ENCODE peak calls at places on chromosomes 7 and 10, in six cellular contexts. N is H1, Q is mesenchymal stem cell, X is IMR-90, T is neuronal stem cell, K is mesendoderm. R is an unnamed sample.

GRCh38 chr7:15007507-15007906 is 105.0 kb upstream of the DGKB start:
- DNase-seq in N (peak; percentile 2), Q (no peak), X (no peak), T (no peak), K (peak; percentile 79), R (peak; percentile 68)

GRCh38 chr10:60849217-60849616 is 70.9 kb downstream of the CDK1 start:
- DNase-seq in N (no peak), Q (peak; percentile 9), X (no peak), T (no peak), K (no peak), R (no peak)

GRCh38 chr10:129096340-129096984 is 370.6 kb upstream of the MGMT start:
- DNase-seq in N (no peak), Q (peak; percentile 63), X (peak; percentile 80), T (no peak), K (no peak), R (no peak)

GRCh38 chr10:106573106-106573505 is 591.4 kb downstream of the SORCS1 start:
- DNase-seq in N (no peak), Q (no peak), X (peak; percentile 69), T (no peak), K (peak; percentile 39), R (no peak)

GRCh38 chr10:63976538-63976937 is 455.3 kb downstream of the REEP3 start:
- DNase-seq in N (no peak), Q (peak; percentile 9), X (peak; percentile 6), T (peak; percentile 29), K (peak; percentile 75), R (peak; percentile 71)

GRCh38 chr10:1377231-1377630 is 321.0 kb downstream of the WDR37 start:
- DNase-seq in N (no peak), Q (no peak), X (no peak), T (no peak), K (no peak), R (no peak)

GRCh38 chr10:6912424-6912823 is 332.3 kb upstream of the PRKCQ start:
- DNase-seq in N (no peak), Q (peak; percentile 54), X (peak; percentile 15), T (no peak), K (no peak), R (no peak)

GRCh38 chr10:102669206-102670064 is 25.2 kb downstream of the TRIM8 start:
- DNase-seq in N (no peak), Q (peak; percentile 72), X (peak; percentile 43), T (no peak), K (peak; percentile 47), R (peak; percentile 60)

GRCh38 chr7:127955051-127955531 is 76.1 kb downstream of the LRRC4 start:
- DNase-seq in N (no peak), Q (no peak), X (no peak), T (no peak), K (no peak), R (no peak)

GRCh38 chr7:112131016-112131415 is 75.2 kb downstream of the DOCK4 start:
- DNase-seq in N (no peak), Q (no peak), X (no peak), T (no peak), K (no peak), R (no peak)

GRCh38 chr7:154791611-154792010 is 211.3 kb downstream of the PAXIP1 start:
- DNase-seq in N (no peak), Q (no peak), X (no peak), T (no peak), K (no peak), R (no peak)

GRCh38 chr7:43113622-43114450 is 1.4 kb downstream of the HECW1 start:
- DNase-seq in N (no peak), Q (peak; percentile 16), X (no peak), T (no peak), K (no peak), R (no peak)

GRCh38 chr10:84114088-84114667 is 25.1 kb upstream of the GHITM start:
- DNase-seq in N (no peak), Q (no peak), X (no peak), T (no peak), K (peak; percentile 49), R (no peak)

GRCh38 chr10:98534046-98534445 is 87.3 kb upstream of the HPS1 start:
- DNase-seq in N (no peak), Q (no peak), X (no peak), T (no peak), K (no peak), R (no peak)

GRCh38 chr10:109665321-109665720 is 258.0 kb downstream of the XPNPEP1 start:
- DNase-seq in N (no peak), Q (no peak), X (no peak), T (no peak), K (no peak), R (no peak)

GRCh38 chr10:109664554-109664953 is 258.8 kb downstream of the XPNPEP1 start:
- DNase-seq in N (no peak), Q (no peak), X (no peak), T (no peak), K (no peak), R (no peak)

GRCh38 chr10:109668137-109668536 is 255.2 kb downstream of the XPNPEP1 start:
- DNase-seq in N (no peak), Q (no peak), X (no peak), T (no peak), K (no peak), R (no peak)

GRCh38 chr10:109663122-109663521 is 260.2 kb downstream of the XPNPEP1 start:
- DNase-seq in N (no peak), Q (no peak), X (no peak), T (no peak), K (no peak), R (no peak)

GRCh38 chr10:109668703-109669102 is 254.6 kb downstream of the XPNPEP1 start:
- DNase-seq in N (no peak), Q (no peak), X (no peak), T (no peak), K (no peak), R (no peak)
- H3K4ac ChIP-seq in N (no peak overlapping the region), Q (no peak overlapping the region), X (no peak overlapping the region), T (no peak overlapping the region), K (no peak overlapping the region), R (no peak overlapping the region)

DNA sequence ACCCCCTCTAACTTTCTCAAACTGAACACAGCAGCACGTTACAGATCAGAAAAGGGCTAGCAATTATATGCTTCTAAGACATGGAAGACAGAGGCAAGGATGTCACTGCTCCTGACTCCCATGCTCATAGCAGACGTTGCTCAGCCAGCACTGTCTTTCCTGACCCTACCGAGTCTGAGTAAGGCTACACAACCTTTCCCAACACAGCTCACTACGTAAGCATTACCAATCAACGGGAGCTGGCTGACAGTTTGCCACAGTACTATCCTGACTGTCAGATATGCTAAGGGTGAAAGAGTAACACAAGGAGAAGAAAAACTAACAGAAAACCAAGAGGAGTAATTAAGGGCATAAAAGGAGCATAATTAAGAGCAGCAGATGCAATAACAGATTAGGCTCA is 171.2 kb downstream of the CHCHD3 start:
- DNase-seq in N (no peak), Q (no peak), X (no peak), T (no peak), K (no peak), R (no peak)
- H3K4ac ChIP-seq in N (no peak overlapping the region), Q (no peak overlapping the region), X (no peak overlapping the region), T (no peak overlapping the region), K (no peak overlapping the region), R (no peak overlapping the region)

DNA sequence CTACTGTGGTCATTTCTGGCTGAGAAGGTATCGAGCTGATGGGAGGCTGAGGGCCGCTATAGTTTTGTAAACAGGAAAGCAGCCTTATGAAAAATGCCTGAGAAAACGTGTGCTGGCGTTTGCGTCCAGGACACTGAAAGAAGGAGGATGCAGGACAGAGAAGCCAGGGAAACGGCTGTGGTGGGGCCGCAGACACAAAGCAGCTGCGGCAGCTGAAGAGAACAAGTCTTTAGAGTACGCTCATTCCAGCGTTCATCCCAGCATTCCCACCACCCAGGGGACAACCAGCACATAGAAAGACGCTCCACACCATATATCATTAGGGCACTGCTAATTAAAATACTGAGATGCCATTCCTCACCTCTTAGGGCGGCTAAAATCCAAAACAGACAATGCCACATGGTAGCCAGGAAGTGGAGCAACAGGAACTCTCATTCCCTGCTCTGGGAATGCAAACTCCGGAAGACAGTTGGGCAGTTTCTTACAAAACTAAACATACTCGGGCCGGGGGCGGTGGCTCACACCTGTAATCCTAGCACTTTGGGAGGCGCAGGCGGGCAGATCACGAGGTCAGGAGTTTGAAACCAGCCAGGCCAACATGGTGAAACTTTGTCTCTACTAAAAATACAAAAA is 18.4 kb downstream of the GNA12 start:
- DNase-seq in N (no peak), Q (peak; percentile 50), X (peak; percentile 35), T (no peak), K (peak; percentile 52), R (no peak)
- H3K4ac ChIP-seq in N (peak overlapping the region; percentile 25), Q (peak overlapping the region; percentile 57), X (peak overlapping the region; percentile 33), T (no peak overlapping the region), K (no peak overlapping the region), R (no peak overlapping the region)

DNA sequence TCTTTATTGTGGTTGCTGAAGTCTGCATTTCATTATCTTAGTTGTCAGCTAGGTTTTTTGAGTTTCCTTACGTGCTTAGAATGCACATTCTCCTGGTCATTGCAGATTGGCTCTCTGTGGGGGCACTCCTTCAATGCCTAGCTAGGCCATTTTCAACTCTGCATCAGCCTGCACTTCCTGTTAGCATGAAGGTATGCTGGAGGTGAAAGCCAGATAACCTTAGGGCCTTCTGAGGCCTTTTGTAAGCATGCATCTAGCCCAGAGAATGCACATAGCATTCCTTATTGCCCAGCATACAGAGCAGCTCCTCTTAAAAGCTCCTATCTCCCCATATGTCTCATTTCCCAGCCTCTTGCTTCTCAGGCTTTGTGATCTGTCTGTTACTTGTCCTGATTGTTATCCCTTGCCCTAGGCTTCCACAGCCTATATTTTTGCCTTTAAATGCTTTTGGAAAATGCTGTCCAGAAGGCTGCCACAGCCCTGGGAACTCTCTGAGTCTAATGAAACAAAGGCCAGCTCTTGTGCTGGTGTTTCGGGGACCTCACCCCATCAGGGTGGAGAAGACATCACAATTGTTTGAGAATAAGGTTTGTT is 108.1 kb upstream of the IGFBP3 start:
- DNase-seq in N (no peak), Q (no peak), X (no peak), T (no peak), K (peak; percentile 79), R (no peak)
- H3K4ac ChIP-seq in N (no peak overlapping the region), Q (no peak overlapping the region), X (peak overlapping the region; percentile 9), T (no peak overlapping the region), K (no peak overlapping the region), R (no peak overlapping the region)

GRCh38 chr10:125106586-125106985 is 53.8 kb downstream of the CTBP2 start:
- DNase-seq in N (no peak), Q (no peak), X (no peak), T (no peak), K (no peak), R (no peak)
- H3K4ac ChIP-seq in N (no peak overlapping the region), Q (no peak overlapping the region), X (no peak overlapping the region), T (no peak overlapping the region), K (no peak overlapping the region), R (no peak overlapping the region)

DNA sequence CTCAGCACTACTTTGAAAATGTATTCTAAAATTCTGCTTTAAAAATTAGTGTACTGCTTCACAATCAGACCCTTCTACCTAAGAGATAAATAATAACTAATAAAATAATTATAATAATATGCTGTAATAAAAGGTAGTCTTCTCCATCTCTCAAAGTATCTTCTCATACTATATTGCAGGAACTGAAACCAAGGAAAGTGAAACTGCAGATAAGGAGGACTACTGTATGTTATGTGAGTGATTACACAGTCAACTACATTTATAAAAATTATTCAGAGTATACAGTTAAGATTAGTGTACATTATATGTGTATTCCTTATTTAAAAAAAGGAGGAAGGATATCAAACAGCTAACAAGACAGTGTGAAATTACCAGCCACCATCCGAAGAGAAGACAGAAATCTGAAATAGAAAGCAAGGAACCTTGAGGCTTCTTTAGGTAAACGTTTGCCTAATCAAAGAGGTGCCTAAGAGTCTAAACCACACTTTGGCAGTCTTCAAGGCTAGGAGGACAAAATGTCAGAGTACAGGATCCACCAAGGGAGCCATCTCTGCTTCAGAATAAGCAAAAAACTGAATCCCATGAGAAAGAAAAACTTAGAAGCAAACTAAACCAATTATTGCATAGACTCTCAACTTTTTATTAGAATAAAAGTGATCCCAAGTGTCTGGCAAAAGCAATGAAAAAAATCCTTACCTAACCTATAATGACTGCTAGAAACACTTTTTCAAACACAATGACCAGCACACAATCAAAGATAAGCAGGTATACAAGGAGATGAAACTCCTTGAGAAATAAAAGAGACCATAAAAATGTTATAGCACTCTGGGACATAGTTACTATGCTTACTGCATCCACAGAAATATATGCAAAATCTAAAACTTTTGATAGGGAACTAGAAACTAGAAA is 6.5 kb downstream of the USP6NL start:
- DNase-seq in N (no peak), Q (peak; percentile 28), X (no peak), T (no peak), K (peak; percentile 41), R (no peak)
- H3K4ac ChIP-seq in N (no peak overlapping the region), Q (no peak overlapping the region), X (no peak overlapping the region), T (no peak overlapping the region), K (no peak overlapping the region), R (no peak overlapping the region)

R was measured in H9.